ENCODE peak calls at places on chromosome 9, in five cellular contexts. G is GM23248; K is NCI-H1092; A is activated T-helper 2 cell treated with anti-CD3 and anti-CD28 coated beads, Interferon-gamma antibody, Interleukin-2, Interleukin-4, amounts not matched to agents 10 μg/mL and 5 μg/mL and 100 μg/mL, durations not matched to agents 14 hours and 24 hours and 36 hours; S is erythroblast. W is an unnamed sample.

GRCh38 chr9:137255448-137256114 is 454 bp downstream of the NELFB start:
- DNase-seq in G (peak), K (no peak), A (no peak), S (no peak), W (no peak)

GRCh38 chr9:107734231-107735014 is 244.9 kb upstream of the KLF4 start:
- DNase-seq in G (peak), K (no peak), A (no peak), S (no peak), W (no peak)

GRCh38 chr9:136693490-136694162 is 6.4 kb upstream of the AGPAT2 start:
- DNase-seq in G (peak), K (no peak), A (no peak), S (peak), W (no peak)

GRCh38 chr9:91824591-91825339 is 125.3 kb downstream of the ROR2 start:
- DNase-seq in G (peak), K (no peak), A (no peak), S (no peak), W (no peak)

GRCh38 chr9:19642256-19642655 is 146.6 kb downstream of the SLC24A2 start:
- DNase-seq in G (peak), K (peak), A (no peak), S (peak), W (no peak)

GRCh38 chr9:125843646-125844045 is 96.5 kb downstream of the PBX3 start:
- DNase-seq in G (no peak), K (peak), A (no peak), S (no peak), W (peak)

GRCh38 chr9:38244971-38245370 is 147.5 kb upstream of the ALDH1B1 start:
- DNase-seq in G (no peak), K (no peak), A (no peak), S (no peak), W (no peak)

GRCh38 chr9:133704711-133705181 is 33.4 kb downstream of the SARDH start:
- DNase-seq in G (no peak), K (no peak), A (no peak), S (no peak), W (no peak)

GRCh38 chr9:1018121-1018520 is 32.0 kb upstream of the DMRT2 start:
- DNase-seq in G (peak), K (no peak), A (no peak), S (peak), W (no peak)

GRCh38 chr9:5425006-5425628 is 12.6 kb downstream of the PLGRKT start:
- DNase-seq in G (peak), K (no peak), A (no peak), S (peak), W (no peak)

GRCh38 chr9:131117111-131117761 is 8.2 kb upstream of the NUP214 start:
- DNase-seq in G (no peak), K (no peak), A (no peak), S (no peak), W (no peak)

GRCh38 chr9:25990376-25990775 is 312.1 kb upstream of the TUSC1 start:
- DNase-seq in G (no peak), K (no peak), A (no peak), S (no peak), W (no peak)

GRCh38 chr9:129853614-129854013 is 18.4 kb downstream of the USP20 start:
- DNase-seq in G (no peak), K (no peak), A (no peak), S (no peak), W (no peak)

GRCh38 chr9:68781866-68782265 is 76.8 kb downstream of the PIP5K1B start:
- DNase-seq in G (no peak), K (no peak), A (no peak), S (peak), W (no peak)

GRCh38 chr9:89025538-89025937 is 34.3 kb downstream of the S1PR3 start:
- DNase-seq in G (no peak), K (no peak), A (no peak), S (no peak), W (no peak)

GRCh38 chr9:6209966-6210365 is 5.6 kb upstream of the IL33 start:
- DNase-seq in G (no peak), K (no peak), A (no peak), S (no peak), W (no peak)

GRCh38 chr9:126756238-126756637 is 48.6 kb upstream of the ZBTB43 start:
- DNase-seq in G (no peak), K (no peak), A (no peak), S (no peak), W (no peak)

GRCh38 chr9:76269789-76270188 is 124.4 kb downstream of the RFK start:
- DNase-seq in G (peak), K (no peak), A (no peak), S (no peak), W (no peak)

GRCh38 chr9:108759399-108759798 is 96.4 kb downstream of the ACTL7B start:
- DNase-seq in G (no peak), K (no peak), A (no peak), S (no peak), W (no peak)

GRCh38 chr9:7368410-7369292 is 430.9 kb downstream of the DMAC1 start:
- DNase-seq in G (peak), K (no peak), A (no peak), S (no peak), W (no peak)

GRCh38 chr9:79663878-79664277 is 92.1 kb downstream of the TLE4 start:
- DNase-seq in G (peak), K (no peak), A (no peak), S (no peak), W (no peak)

GRCh38 chr9:88733651-88734470 is 198.9 kb downstream of the NXNL2 start:
- DNase-seq in G (peak), K (no peak), A (no peak), S (no peak), W (no peak)

GRCh38 chr9:112884721-112885120 is 6.0 kb downstream of the SLC46A2 start:
- DNase-seq in G (no peak), K (no peak), A (no peak), S (no peak), W (no peak)

GRCh38 chr9:82600536-82601271 is 462.2 kb downstream of the RASEF start:
- DNase-seq in G (no peak), K (peak), A (no peak), S (no peak), W (no peak)

GRCh38 chr9:4292781-4293180 is 7.1 kb downstream of the GLIS3 start:
- DNase-seq in G (peak), K (no peak), A (no peak), S (no peak), W (no peak)

GRCh38 chr9:130433168-130433946 is 11.4 kb upstream of the ASS1 start:
- DNase-seq in G (peak), K (peak), A (peak), S (peak), W (peak)

GRCh38 chr9:136744747-136745146 is 2.0 kb upstream of the LCN10 start:
- DNase-seq in G (no peak), K (no peak), A (no peak), S (no peak), W (no peak)

GRCh38 chr9:3507395-3508077 is 18.3 kb downstream of the RFX3 start:
- DNase-seq in G (no peak), K (no peak), A (no peak), S (peak), W (no peak)

GRCh38 chr9:14908221-14909206 is 1.7 kb downstream of the FREM1 start:
- DNase-seq in G (no peak), K (no peak), A (no peak), S (no peak), W (peak)

GRCh38 chr9:75053869-75054268 is 25.8 kb upstream of the CARNMT1 start:
- DNase-seq in G (no peak), K (no peak), A (no peak), S (no peak), W (no peak)

GRCh38 chr9:36007309-36007708 is 29.4 kb upstream of the RECK start:
- DNase-seq in G (no peak), K (no peak), A (no peak), S (no peak), W (no peak)

W was measured in NCI-H1930.